ENCODE peak calls at places on chromosome 12, in six cellular contexts. T is endodermal cell; J is astrocyte; M is uterus; D is CD4-positive, alpha-beta T cell; S is iPS DF 6.9. G is an unnamed sample.

GRCh38 chr12:13252616-13253015 is 56.1 kb downstream of the EMP1 start:
- DNase-seq in D (no peak), S (no peak), J (no peak), T (no peak), M (no peak), G (no peak)

GRCh38 chr12:716506-716905 is 35.9 kb upstream of the WNK1 start:
- DNase-seq in J (peak; percentile 52), M (peak; percentile 51), T (no peak), D (no peak), S (no peak), G (no peak)

GRCh38 chr12:93323625-93324165 is 54.0 kb upstream of the NUDT4 start:
- DNase-seq in M (no peak), T (no peak), J (peak; percentile 37), D (no peak), S (no peak), G (no peak)

GRCh38 chr12:25701290-25701689 is 148.2 kb upstream of the LMNTD1 start:
- DNase-seq in T (no peak), J (peak; percentile 74), M (no peak), D (no peak), S (no peak), G (no peak)

GRCh38 chr12:49357099-49357678 is 10.1 kb upstream of the SPATS2 start:
- DNase-seq in S (no peak), J (no peak), T (peak; percentile 48), M (no peak), D (no peak), G (no peak)

GRCh38 chr12:87847147-87847546 is 182.1 kb downstream of the C12orf50 start:
- DNase-seq in D (no peak), J (no peak), M (no peak), S (no peak), T (peak; percentile 59), G (no peak)

GRCh38 chr12:130981947-130982346 is 28.2 kb downstream of the ADGRD1 start:
- DNase-seq in S (no peak), T (peak; percentile 42), J (no peak), M (no peak), D (no peak), G (no peak)

GRCh38 chr12:93790472-93791152 is 113.4 kb downstream of the CRADD start:
- DNase-seq in D (no peak), S (no peak), T (no peak), M (no peak), J (peak; percentile 90), G (no peak)

GRCh38 chr12:105228494-105228893 is 7.5 kb downstream of the APPL2 start:
- DNase-seq in T (no peak), J (peak; percentile 60), D (no peak), S (no peak), M (no peak), G (no peak)

GRCh38 chr12:89704457-89704856 is 4.2 kb downstream of the ATP2B1 start:
- DNase-seq in T (no peak), D (no peak), M (no peak), J (no peak), S (no peak), G (no peak)
- H3K27ac ChIP-seq in T (no peak overlapping the region), D (no peak overlapping the region), M (no peak overlapping the region), J (no peak overlapping the region), S (no peak overlapping the region), G (no peak overlapping the region)

DNA sequence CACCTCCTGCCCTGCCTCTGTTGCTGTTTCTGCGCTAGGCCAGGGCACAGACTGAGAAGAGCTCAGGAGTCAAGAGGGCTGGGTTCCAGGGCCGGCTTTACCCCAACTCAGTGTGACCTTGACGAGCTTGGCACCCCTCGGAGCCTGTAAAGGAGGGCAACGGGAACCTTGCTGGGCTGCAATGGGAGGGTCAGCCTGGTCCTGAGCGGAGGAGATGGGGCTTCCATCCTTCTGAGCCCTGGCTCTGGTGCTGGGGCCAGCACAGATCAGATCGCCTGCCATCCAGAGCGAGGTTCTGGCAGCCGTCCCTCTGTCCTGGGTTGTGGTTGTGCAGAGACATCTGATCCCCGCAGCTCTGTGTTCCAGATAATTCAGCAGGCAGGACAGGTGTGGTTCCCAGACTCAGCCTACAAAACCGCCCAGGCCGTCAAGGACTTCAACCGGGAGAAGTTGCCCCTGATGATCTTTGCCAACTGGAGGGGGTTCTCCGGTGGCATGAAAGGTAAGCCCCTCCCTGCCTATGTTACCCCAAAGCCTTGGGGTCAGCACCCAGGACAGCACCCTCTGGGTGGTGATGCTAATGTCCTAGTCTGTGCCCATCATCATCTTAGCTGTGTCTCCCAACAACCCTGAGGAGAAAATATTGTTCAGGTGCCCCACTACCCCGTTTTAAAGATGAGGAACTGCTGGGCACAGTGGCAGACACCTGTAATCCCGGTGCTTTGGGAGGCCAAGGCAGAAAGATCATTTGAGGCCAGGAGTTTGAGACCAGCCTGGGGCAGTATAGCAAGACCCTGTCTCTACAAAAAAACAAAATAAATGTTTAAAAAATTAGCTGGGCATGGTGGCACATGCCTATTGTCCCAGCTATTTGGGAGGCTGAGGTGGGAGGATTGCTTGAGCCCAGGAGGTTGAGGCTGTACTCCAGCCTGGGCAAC is 50.2 kb downstream of the FOXN4 start:
- DNase-seq in S (no peak), M (no peak), D (no peak), T (no peak), J (no peak), G (no peak)
- H3K27ac ChIP-seq in S (no peak overlapping the region), M (no peak overlapping the region), D (no peak overlapping the region), T (no peak overlapping the region), J (no peak overlapping the region), G (no peak overlapping the region)

DNA sequence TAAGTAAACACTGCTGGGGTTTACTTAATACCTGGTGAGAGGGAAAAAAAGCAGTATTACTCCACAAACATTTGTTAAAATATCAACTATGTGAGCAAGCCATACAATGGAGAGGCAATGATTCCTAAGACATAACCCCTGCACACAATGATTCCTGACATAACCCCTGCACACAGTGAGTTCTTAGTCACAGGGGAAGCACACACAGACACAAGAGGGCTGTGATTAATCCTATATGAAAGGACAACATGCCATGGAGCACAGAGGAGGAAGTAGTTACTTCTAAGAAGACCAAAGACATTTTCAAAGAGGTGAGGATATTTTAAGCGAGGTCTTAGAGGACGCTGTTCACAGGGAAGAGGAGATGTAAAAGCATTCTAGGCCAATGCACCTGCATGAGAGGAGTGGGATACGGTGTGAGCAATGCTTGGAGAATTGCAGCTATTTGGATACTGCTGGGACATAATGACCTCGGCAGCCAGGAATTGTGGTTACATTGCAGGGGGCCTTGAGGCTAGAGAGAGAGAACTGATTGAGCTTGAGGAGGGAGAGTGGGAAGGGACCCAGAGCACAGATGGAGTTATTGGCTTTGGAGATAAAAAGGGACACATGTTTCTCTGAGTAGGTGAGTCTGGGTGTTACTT is 211.9 kb downstream of the APAF1 start:
- DNase-seq in M (no peak), T (peak; percentile 97), S (peak; percentile 67), D (no peak), J (peak; percentile 60), G (no peak)
- H3K27ac ChIP-seq in M (no peak overlapping the region), T (no peak overlapping the region), S (no peak overlapping the region), D (no peak overlapping the region), J (peak overlapping the region; percentile 34), G (no peak overlapping the region)

GRCh38 chr12:95608252-95609033 is 57.2 kb upstream of the USP44 start:
- DNase-seq in D (no peak), T (peak; percentile 87), J (peak; percentile 95), M (no peak), S (no peak), G (peak; percentile 75)

GRCh38 chr12:95605087-95605486 is 53.8 kb upstream of the USP44 start:
- DNase-seq in T (peak; percentile 38), D (no peak), S (no peak), M (no peak), J (peak; percentile 75), G (no peak)

GRCh38 chr12:95601626-95602025 is 50.4 kb upstream of the USP44 start:
- DNase-seq in M (no peak), T (no peak), S (no peak), D (no peak), J (peak; percentile 78), G (no peak)

GRCh38 chr12:95607642-95608041 is 56.4 kb upstream of the USP44 start:
- DNase-seq in D (no peak), J (no peak), T (no peak), M (no peak), S (no peak), G (no peak)

DNA sequence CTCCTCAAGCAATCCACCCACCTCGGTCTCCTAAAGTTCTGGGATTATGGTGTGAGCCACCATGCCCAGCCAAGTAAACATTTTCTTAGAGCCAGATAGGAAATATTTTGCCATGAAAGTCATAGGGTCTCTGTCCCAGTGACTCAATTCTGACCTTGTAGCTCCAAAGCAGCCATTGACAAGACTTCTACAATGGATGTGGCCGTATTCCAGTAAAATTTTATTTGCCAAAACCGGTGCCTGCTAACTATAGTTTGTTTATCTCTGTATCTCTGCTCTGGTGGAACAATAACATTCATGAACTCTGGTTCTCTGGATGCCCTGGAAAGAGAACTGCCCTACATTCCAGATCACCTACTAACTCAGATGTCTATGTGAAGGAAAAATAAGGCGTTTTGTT is 54.6 kb upstream of the USP44 start:
- DNase-seq in M (no peak), T (no peak), S (no peak), J (peak; percentile 23), D (no peak), G (no peak)
- H3K27ac ChIP-seq in M (no peak overlapping the region), T (no peak overlapping the region), S (no peak overlapping the region), J (peak overlapping the region; percentile 21), D (no peak overlapping the region), G (no peak overlapping the region)

GRCh38 chr12:58386136-58386535 is 444.8 kb downstream of the ATP23 start:
- DNase-seq in M (no peak), S (no peak), J (no peak), D (no peak), T (peak; percentile 60), G (no peak)

GRCh38 chr12:58388261-58388660 is 446.9 kb downstream of the ATP23 start:
- DNase-seq in D (no peak), M (no peak), J (peak; percentile 30), T (no peak), S (no peak), G (no peak)

GRCh38 chr12:58393152-58393551 is 451.8 kb downstream of the ATP23 start:
- DNase-seq in J (peak; percentile 59), M (no peak), T (no peak), D (no peak), S (no peak), G (no peak)

DNA sequence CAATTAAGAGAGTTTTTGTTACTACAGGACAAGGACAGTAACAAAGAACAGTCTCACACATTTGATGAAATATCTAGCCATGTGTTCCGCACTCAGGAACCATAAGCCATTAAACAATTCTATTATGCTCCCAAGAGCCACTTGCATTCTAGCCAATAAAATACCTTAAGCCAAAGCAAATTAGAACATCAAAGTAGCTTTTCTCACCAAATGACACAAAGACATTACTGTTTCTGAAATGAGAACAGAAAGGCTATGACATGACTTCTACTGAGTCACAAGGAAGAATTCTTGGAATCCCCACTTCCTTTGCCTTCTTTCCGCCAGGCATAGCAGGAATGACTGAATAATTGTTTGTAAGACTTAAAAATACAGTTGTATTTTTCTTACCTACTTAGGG is 445.8 kb downstream of the ATP23 start:
- DNase-seq in D (no peak), J (peak; percentile 86), T (no peak), S (no peak), M (no peak), G (no peak)
- H3K27ac ChIP-seq in D (no peak overlapping the region), J (peak overlapping the region; percentile 57), T (no peak overlapping the region), S (no peak overlapping the region), M (no peak overlapping the region), G (no peak overlapping the region)

GRCh38 chr12:124233846-124234620 is 60.9 kb upstream of the RFLNA start:
- DNase-seq in M (no peak), T (no peak), S (no peak), D (no peak), J (peak; percentile 51), G (no peak)
- H3K27ac ChIP-seq in M (no peak overlapping the region), T (no peak overlapping the region), S (no peak overlapping the region), D (no peak overlapping the region), J (peak overlapping the region; percentile 89), G (no peak overlapping the region)